ENCODE peak calls at places on chromosomes 3 and 15, in four cellular contexts. Q, D, R and U are unnamed samples.

GRCh38 chr15:31332681-31333071 is 6.0 kb downstream of the KLF13 start:
- DNase-seq in Q (no peak), D (no peak), R (no peak), U (no peak)

GRCh38 chr3:108377384-108377783 is 81.0 kb downstream of the HHLA2 start:
- DNase-seq in Q (no peak), D (no peak), R (no peak), U (no peak)

GRCh38 chr3:116897382-116897781 is 187.8 kb downstream of the TUSC7 start:
- DNase-seq in Q (no peak), D (no peak), R (no peak), U (no peak)

GRCh38 chr3:197236362-197236761 is 62.0 kb downstream of the DLG1 start:
- DNase-seq in Q (no peak), D (no peak), R (no peak), U (no peak)

GRCh38 chr3:169591983-169592644 is 71.4 kb downstream of the MECOM start:
- DNase-seq in Q (no peak), D (no peak), R (peak), U (no peak)

GRCh38 chr3:87167634-87168456 is 59.3 kb upstream of the CHMP2B start:
- DNase-seq in Q (no peak), D (peak), R (no peak), U (no peak)

GRCh38 chr3:28768439-28768838 is 419.8 kb upstream of the AZI2 start:
- DNase-seq in Q (no peak), D (no peak), R (no peak), U (no peak)

GRCh38 chr15:56019060-56019793 is 25.8 kb upstream of the NEDD4 start:
- DNase-seq in Q (no peak), D (no peak), R (no peak), U (no peak)

GRCh38 chr15:51077565-51078153 is 17.0 kb downstream of the TNFAIP8L3 start:
- DNase-seq in Q (peak), D (peak), R (peak), U (peak)

GRCh38 chr15:34365073-34365825 is 1.7 kb downstream of the LPCAT4 start:
- DNase-seq in Q (no peak), D (no peak), R (no peak), U (no peak)

GRCh38 chr15:79283252-79284048 is 928 bp downstream of the ANKRD34C start:
- DNase-seq in Q (no peak), D (no peak), R (peak), U (no peak)

GRCh38 chr3:8745619-8746370 is 12.2 kb downstream of the CAV3 start:
- DNase-seq in Q (no peak), D (no peak), R (no peak), U (no peak)

GRCh38 chr15:42134617-42135243 is 21.7 kb downstream of the PLA2G4F start:
- DNase-seq in Q (no peak), D (no peak), R (no peak), U (no peak)

GRCh38 chr3:183688869-183689268 is 8.7 kb upstream of the YEATS2 start:
- DNase-seq in Q (no peak), D (no peak), R (no peak), U (no peak)

GRCh38 chr3:118817748-118818165 is 216.9 kb downstream of the IGSF11 start:
- DNase-seq in Q (peak), D (no peak), R (no peak), U (no peak)

GRCh38 chr3:97579365-97579764 is 185.2 kb upstream of the ARL6 start:
- DNase-seq in Q (no peak), D (peak), R (no peak), U (no peak)

GRCh38 chr3:152209060-152209459 is 59.7 kb upstream of the MBNL1 start:
- DNase-seq in Q (no peak), D (no peak), R (no peak), U (no peak)

GRCh38 chr3:36965440-36965839 is 20.6 kb upstream of the TRANK1 start:
- DNase-seq in Q (no peak), D (no peak), R (no peak), U (no peak)

GRCh38 chr3:43426388-43426787 is 140.0 kb downstream of the SNRK start:
- DNase-seq in Q (no peak), D (no peak), R (no peak), U (no peak)

GRCh38 chr3:62749130-62749529 is 126.1 kb downstream of the CADPS start:
- DNase-seq in Q (no peak), D (no peak), R (no peak), U (no peak)
- TF ChIP-seq EP300 in Q (no peak), D (no peak), R (no peak), U (no peak)

DNA sequence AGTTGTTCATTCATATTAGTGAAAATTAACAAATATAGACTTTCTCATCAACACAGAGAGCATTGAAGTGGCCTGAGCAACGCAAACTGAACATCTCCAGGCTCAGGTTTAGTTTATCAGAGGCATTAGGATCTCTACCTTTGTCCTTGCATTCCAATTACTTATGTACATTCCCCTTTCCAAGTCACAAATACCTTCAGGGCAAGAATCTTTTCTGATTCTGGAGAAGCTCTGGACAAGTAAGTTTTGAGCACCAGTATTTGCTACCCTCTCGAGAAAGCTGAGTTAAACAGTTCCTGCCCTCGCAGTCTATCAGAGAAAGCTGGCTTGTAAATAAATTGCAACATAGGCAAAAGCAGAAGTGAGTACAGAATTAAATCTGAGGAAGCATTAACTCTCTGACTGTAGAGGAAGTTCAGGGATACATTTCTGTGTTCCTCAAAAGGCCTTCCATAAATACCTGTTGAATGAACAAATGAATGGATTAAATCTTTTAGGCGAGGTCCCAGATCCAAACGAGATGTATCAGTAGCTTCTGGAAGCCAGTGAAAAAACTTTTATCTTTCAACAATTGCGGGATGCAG is 1.2 kb downstream of the OSBPL11 start:
- DNase-seq in Q (no peak), D (no peak), R (no peak), U (no peak)
- H3K27ac ChIP-seq in Q (peak), D (peak), R (peak), U (peak)

GRCh38 chr3:57696861-57697321 is 4.0 kb upstream of the DENND6A start:
- DNase-seq in Q (no peak), D (no peak), R (no peak), U (no peak)

GRCh38 chr3:57691411-57692133 is 1.3 kb downstream of the DENND6A start:
- DNase-seq in Q (no peak), D (no peak), R (peak), U (no peak)

GRCh38 chr3:57689367-57690053 is 3.4 kb downstream of the DENND6A start:
- DNase-seq in Q (no peak), D (no peak), R (no peak), U (no peak)

GRCh38 chr3:57694146-57694545 is 1.3 kb upstream of the DENND6A start:
- DNase-seq in Q (no peak), D (no peak), R (no peak), U (no peak)

DNA sequence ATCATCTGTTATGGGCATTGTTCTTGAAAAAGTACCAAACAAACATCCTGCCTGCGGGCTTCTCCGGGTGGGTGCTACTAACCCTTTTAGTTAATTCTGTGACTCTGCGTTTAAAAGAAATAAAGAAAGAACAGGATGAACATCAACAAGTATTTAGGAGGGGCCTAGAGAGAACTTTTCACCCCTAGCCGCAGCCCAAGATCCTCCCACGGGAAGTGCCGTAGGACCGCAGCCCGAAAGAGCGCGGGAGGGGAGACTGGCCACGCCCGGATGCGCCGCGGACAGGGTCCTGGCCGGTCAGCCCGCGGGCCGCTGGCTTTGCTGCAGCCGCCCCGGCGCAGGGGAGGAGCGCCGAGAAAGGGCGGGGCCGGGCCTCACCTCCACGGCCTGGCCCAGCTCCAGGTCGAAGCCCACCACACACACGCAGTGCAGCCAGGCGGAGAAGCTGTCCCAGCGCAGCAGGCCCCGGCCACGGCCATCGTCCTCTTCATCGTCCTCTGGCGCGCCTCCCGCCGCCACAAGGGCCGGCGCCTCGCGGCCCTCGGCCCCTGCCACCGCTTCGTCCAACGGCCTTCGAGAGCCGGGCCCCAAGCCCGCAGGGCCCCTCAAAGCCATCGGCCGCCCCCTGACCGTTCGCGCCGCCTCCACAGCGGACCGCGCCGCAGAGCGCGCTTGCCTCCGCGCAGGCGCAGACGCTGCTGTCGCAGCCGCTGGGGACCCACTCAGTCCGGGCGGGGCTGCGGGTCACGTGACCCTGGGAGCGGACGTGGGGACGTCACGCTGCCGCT is at the start of gene DENND6A:
- DNase-seq in Q (peak), D (peak), R (peak), U (peak)
- TF ChIP-seq EP300 in Q (no peak), D (no peak), R (no peak), U (no peak)

GRCh38 chr3:52679139-52679538 is 6.6 kb downstream of the PBRM1 start:
- DNase-seq in Q (no peak), D (no peak), R (no peak), U (no peak)
- H3K27ac ChIP-seq in Q (no peak), D (no peak), R (no peak), U (peak)

DNA sequence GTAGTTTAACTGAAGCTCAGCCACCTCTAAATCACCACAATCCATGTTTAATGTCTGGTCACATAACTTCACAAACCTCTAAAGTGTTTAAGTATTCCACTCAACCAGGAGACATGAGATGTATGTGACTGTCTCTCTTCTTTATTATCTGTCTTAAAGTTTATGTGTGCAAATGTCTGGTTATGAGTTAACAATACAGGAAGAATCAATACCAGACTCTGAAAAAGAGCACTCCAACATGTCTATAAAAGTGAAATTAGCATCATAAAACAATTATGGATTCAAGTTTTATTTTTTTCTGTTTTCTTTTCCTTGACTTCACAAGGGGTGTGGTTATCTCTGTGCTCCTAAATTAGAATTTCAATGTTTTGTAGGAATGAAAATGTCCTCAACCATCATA is 44.8 kb upstream of the AGBL1 start:
- DNase-seq in Q (no peak), D (no peak), R (no peak), U (no peak)
- TF ChIP-seq EP300 in Q (no peak), D (no peak), R (no peak), U (no peak)

DNA sequence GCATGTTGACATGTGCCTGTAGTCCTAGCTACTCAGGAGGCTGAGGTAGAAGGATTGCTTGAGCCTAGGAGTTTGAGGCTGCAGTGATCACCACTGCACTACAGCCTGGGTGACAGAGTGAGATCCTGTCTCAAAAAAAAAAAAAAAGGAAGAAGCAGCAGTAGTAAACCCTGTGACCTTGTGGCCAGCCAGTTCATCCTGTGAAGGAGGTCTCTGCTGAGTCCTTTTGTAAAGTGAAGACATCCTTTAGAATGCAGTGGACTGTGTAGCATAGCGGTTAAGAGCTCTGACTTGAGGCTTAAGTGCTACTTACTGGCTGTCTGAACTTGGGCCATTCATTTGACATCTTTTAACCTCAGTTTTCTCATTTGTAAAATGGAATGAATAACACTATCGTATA is 8.3 kb downstream of the EXOSC7 start:
- DNase-seq in Q (no peak), D (no peak), R (no peak), U (no peak)
- H3K27ac ChIP-seq in Q (no peak), D (no peak), R (no peak), U (peak)

DNA sequence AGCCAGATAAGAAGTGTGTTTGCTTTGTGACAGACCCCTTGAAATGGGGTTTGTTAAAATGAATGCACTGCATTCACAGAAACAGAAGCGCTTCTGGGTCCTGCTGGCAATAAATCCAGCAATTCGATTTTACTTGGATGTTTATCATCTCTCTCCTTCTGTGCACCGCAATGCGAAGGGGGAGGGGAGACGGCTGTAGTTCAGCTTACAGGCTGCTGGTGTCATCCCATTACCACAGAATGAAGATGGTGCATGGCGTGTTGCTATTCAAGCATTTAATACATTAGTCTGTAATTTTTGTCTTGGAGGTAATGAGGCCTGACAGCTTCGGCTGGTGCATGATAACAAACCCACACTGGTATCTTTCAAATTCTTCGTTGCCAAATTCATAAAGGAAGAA is 418.1 kb downstream of the OTOL1 start:
- DNase-seq in Q (peak), D (no peak), R (peak), U (no peak)
- TF ChIP-seq EP300 in Q (no peak), D (no peak), R (no peak), U (no peak)

GRCh38 chr3:14540209-14540575 is at the start of gene GRIP2:
- DNase-seq in Q (no peak), D (no peak), R (no peak), U (no peak)
- H3K27ac ChIP-seq in Q (no peak), D (no peak), R (peak), U (no peak)